ENCODE peak calls at places on chromosomes 1 and 21, in six cellular contexts. One of them, this sample, is unnamed.

GRCh38 chr1:15515026-15515663 is 8.9 kb downstream of the CASP9 start:
- DNase-seq in T-helper 17 cell: no peak
- DNase-seq in stromal cell of bone marrow: no peak
- DNase-seq in activated T-helper 9 cell treated with anti-CD3 and anti-CD28 coated beads, Interleukin-2, amount 50 U/mL, for 16 hours: no peak
- DNase-seq in NCI-H2029: no peak
- DNase-seq in IMR-90: no peak
- DNase-seq in this sample: no peak

GRCh38 chr1:63569068-63569467 is 24.1 kb upstream of the PGM1 start:
- DNase-seq in IMR-90: no peak
- DNase-seq in stromal cell of bone marrow: no peak
- DNase-seq in T-helper 17 cell: no peak
- DNase-seq in NCI-H2029: no peak
- DNase-seq in activated T-helper 9 cell treated with anti-CD3 and anti-CD28 coated beads, Interleukin-2, amount 50 U/mL, for 16 hours: no peak
- DNase-seq in this sample: no peak

GRCh38 chr1:41582004-41582325 is 97.5 kb upstream of the EDN2 start:
- DNase-seq in IMR-90: no peak
- DNase-seq in T-helper 17 cell: no peak
- DNase-seq in stromal cell of bone marrow: no peak
- DNase-seq in NCI-H2029: no peak
- DNase-seq in activated T-helper 9 cell treated with anti-CD3 and anti-CD28 coated beads, Interleukin-2, amount 50 U/mL, for 16 hours: no peak
- DNase-seq in this sample: no peak

GRCh38 chr1:201085902-201086735 is 26.1 kb downstream of the CACNA1S start:
- DNase-seq in stromal cell of bone marrow: peak
- DNase-seq in T-helper 17 cell: no peak
- DNase-seq in IMR-90: peak
- DNase-seq in activated T-helper 9 cell treated with anti-CD3 and anti-CD28 coated beads, Interleukin-2, amount 50 U/mL, for 16 hours: no peak
- DNase-seq in NCI-H2029: no peak
- DNase-seq in this sample: peak

GRCh38 chr1:236156512-236157208 is 14.3 kb downstream of the GPR137B start:
- DNase-seq in T-helper 17 cell: peak
- DNase-seq in IMR-90: no peak
- DNase-seq in stromal cell of bone marrow: no peak
- DNase-seq in NCI-H2029: no peak
- DNase-seq in activated T-helper 9 cell treated with anti-CD3 and anti-CD28 coated beads, Interleukin-2, amount 50 U/mL, for 16 hours: no peak
- DNase-seq in this sample: no peak

GRCh38 chr1:212941452-212941851 is 8.9 kb upstream of the VASH2 start:
- DNase-seq in stromal cell of bone marrow: no peak
- DNase-seq in NCI-H2029: no peak
- DNase-seq in T-helper 17 cell: no peak
- DNase-seq in IMR-90: no peak
- DNase-seq in activated T-helper 9 cell treated with anti-CD3 and anti-CD28 coated beads, Interleukin-2, amount 50 U/mL, for 16 hours: no peak
- DNase-seq in this sample: no peak

GRCh38 chr1:231162970-231163830 is 1.3 kb downstream of the TRIM67 start:
- DNase-seq in T-helper 17 cell: no peak
- DNase-seq in activated T-helper 9 cell treated with anti-CD3 and anti-CD28 coated beads, Interleukin-2, amount 50 U/mL, for 16 hours: no peak
- DNase-seq in NCI-H2029: no peak
- DNase-seq in stromal cell of bone marrow: no peak
- DNase-seq in IMR-90: no peak
- DNase-seq in this sample: peak

GRCh38 chr21:15856813-15857212 is 127.0 kb downstream of the USP25 start:
- DNase-seq in NCI-H2029: no peak
- DNase-seq in activated T-helper 9 cell treated with anti-CD3 and anti-CD28 coated beads, Interleukin-2, amount 50 U/mL, for 16 hours: no peak
- DNase-seq in IMR-90: no peak
- DNase-seq in T-helper 17 cell: no peak
- DNase-seq in stromal cell of bone marrow: no peak
- DNase-seq in this sample: no peak

GRCh38 chr1:6495540-6496359 is 4.3 kb upstream of the PLEKHG5 start:
- DNase-seq in stromal cell of bone marrow: no peak
- DNase-seq in NCI-H2029: no peak
- DNase-seq in activated T-helper 9 cell treated with anti-CD3 and anti-CD28 coated beads, Interleukin-2, amount 50 U/mL, for 16 hours: no peak
- DNase-seq in IMR-90: no peak
- DNase-seq in T-helper 17 cell: no peak
- DNase-seq in this sample: no peak

GRCh38 chr1:87684786-87685185 is 356.1 kb downstream of the LMO4 start:
- DNase-seq in stromal cell of bone marrow: peak
- DNase-seq in activated T-helper 9 cell treated with anti-CD3 and anti-CD28 coated beads, Interleukin-2, amount 50 U/mL, for 16 hours: no peak
- DNase-seq in T-helper 17 cell: no peak
- DNase-seq in IMR-90: peak
- DNase-seq in NCI-H2029: peak
- DNase-seq in this sample: no peak